ENCODE peak calls at places on chromosomes 4 and X, in eight cellular contexts. One of them, this sample, is unnamed.

GRCh38 chr4:164446516-164446915 is 307.4 kb upstream of the SMIM31 start:
- DNase-seq in endothelial cell: no peak
- DNase-seq in heart left ventricle: no peak
- DNase-seq in cardiac muscle cell: no peak
- DNase-seq in fibroblast of mammary gland: peak
- DNase-seq in BJ: no peak
- DNase-seq in MCF 10A: peak
- DNase-seq in fibroblast of lung: peak
- DNase-seq in this sample: peak

GRCh38 chr4:162126754-162127153 is 37.0 kb downstream of the FSTL5 start:
- DNase-seq in endothelial cell: no peak
- DNase-seq in heart left ventricle: no peak
- DNase-seq in cardiac muscle cell: no peak
- DNase-seq in fibroblast of mammary gland: no peak
- DNase-seq in BJ: no peak
- DNase-seq in MCF 10A: no peak
- DNase-seq in fibroblast of lung: no peak
- DNase-seq in this sample: no peak

GRCh38 chr4:90841676-90842075 is 714.5 kb downstream of the CCSER1 start:
- DNase-seq in endothelial cell: no peak
- DNase-seq in heart left ventricle: no peak
- DNase-seq in cardiac muscle cell: no peak
- DNase-seq in fibroblast of mammary gland: no peak
- DNase-seq in BJ: no peak
- DNase-seq in MCF 10A: peak
- DNase-seq in fibroblast of lung: peak
- DNase-seq in this sample: no peak

GRCh38 chrX:111447298-111447697 is 35.3 kb upstream of the DCX start:
- DNase-seq in endothelial cell: peak
- DNase-seq in heart left ventricle: peak
- DNase-seq in cardiac muscle cell: peak
- DNase-seq in fibroblast of mammary gland: peak
- DNase-seq in BJ: no peak
- DNase-seq in MCF 10A: peak
- DNase-seq in fibroblast of lung: no peak
- DNase-seq in this sample: no peak

GRCh38 chr4:89110541-89110985 is 770 bp upstream of the TIGD2 start:
- DNase-seq in endothelial cell: no peak
- DNase-seq in heart left ventricle: no peak
- DNase-seq in cardiac muscle cell: no peak
- DNase-seq in fibroblast of mammary gland: no peak
- DNase-seq in BJ: no peak
- DNase-seq in MCF 10A: no peak
- DNase-seq in fibroblast of lung: no peak
- DNase-seq in this sample: no peak

GRCh38 chrX:48937065-48937907 is 18.5 kb upstream of the PIM2 start:
- DNase-seq in endothelial cell: no peak
- DNase-seq in heart left ventricle: peak
- DNase-seq in cardiac muscle cell: peak
- DNase-seq in fibroblast of mammary gland: peak
- DNase-seq in BJ: no peak
- DNase-seq in MCF 10A: no peak
- DNase-seq in fibroblast of lung: no peak
- DNase-seq in this sample: no peak

GRCh38 chr4:84573738-84574720 is 8.9 kb upstream of the CDS1 start:
- DNase-seq in endothelial cell: no peak
- DNase-seq in heart left ventricle: no peak
- DNase-seq in cardiac muscle cell: no peak
- DNase-seq in fibroblast of mammary gland: peak
- DNase-seq in BJ: no peak
- DNase-seq in MCF 10A: peak
- DNase-seq in fibroblast of lung: no peak
- DNase-seq in this sample: no peak

GRCh38 chrX:65581661-65582339 is 47.2 kb upstream of the LAS1L start:
- DNase-seq in endothelial cell: peak
- DNase-seq in heart left ventricle: peak
- DNase-seq in cardiac muscle cell: peak
- DNase-seq in fibroblast of mammary gland: peak
- DNase-seq in BJ: no peak
- DNase-seq in MCF 10A: peak
- DNase-seq in fibroblast of lung: peak
- DNase-seq in this sample: no peak

GRCh38 chrX:130994671-130995070 is 63.5 kb upstream of the ARHGAP36 start:
- DNase-seq in endothelial cell: peak
- DNase-seq in heart left ventricle: no peak
- DNase-seq in cardiac muscle cell: peak
- DNase-seq in fibroblast of mammary gland: peak
- DNase-seq in BJ: no peak
- DNase-seq in MCF 10A: peak
- DNase-seq in fibroblast of lung: peak
- DNase-seq in this sample: no peak

GRCh38 chr4:98932539-98932938 is 3.6 kb upstream of the EIF4E start:
- DNase-seq in endothelial cell: no peak
- DNase-seq in heart left ventricle: no peak
- DNase-seq in cardiac muscle cell: no peak
- DNase-seq in fibroblast of mammary gland: peak
- DNase-seq in BJ: peak
- DNase-seq in MCF 10A: no peak
- DNase-seq in fibroblast of lung: no peak
- DNase-seq in this sample: no peak

GRCh38 chr4:3779509-3779908 is 13.3 kb downstream of the ADRA2C start:
- DNase-seq in endothelial cell: no peak
- DNase-seq in heart left ventricle: no peak
- DNase-seq in cardiac muscle cell: no peak
- DNase-seq in fibroblast of mammary gland: no peak
- DNase-seq in BJ: no peak
- DNase-seq in MCF 10A: no peak
- DNase-seq in fibroblast of lung: no peak
- DNase-seq in this sample: no peak

GRCh38 chr4:75547647-75548387 is 8.0 kb upstream of the ODAPH start:
- DNase-seq in endothelial cell: peak
- DNase-seq in heart left ventricle: peak
- DNase-seq in cardiac muscle cell: peak
- DNase-seq in fibroblast of mammary gland: peak
- DNase-seq in BJ: no peak
- DNase-seq in MCF 10A: peak
- DNase-seq in fibroblast of lung: peak
- DNase-seq in this sample: no peak

GRCh38 chrX:35340451-35340850 is 397.9 kb downstream of the FAM47B start:
- DNase-seq in endothelial cell: no peak
- DNase-seq in heart left ventricle: no peak
- DNase-seq in cardiac muscle cell: no peak
- DNase-seq in fibroblast of mammary gland: no peak
- DNase-seq in BJ: no peak
- DNase-seq in MCF 10A: peak
- DNase-seq in fibroblast of lung: peak
- DNase-seq in this sample: no peak

GRCh38 chr4:182478475-182478874 is 235.3 kb downstream of the TENM3 start:
- DNase-seq in endothelial cell: no peak
- DNase-seq in heart left ventricle: no peak
- DNase-seq in cardiac muscle cell: peak
- DNase-seq in fibroblast of mammary gland: peak
- DNase-seq in BJ: no peak
- DNase-seq in MCF 10A: peak
- DNase-seq in fibroblast of lung: peak
- DNase-seq in this sample: peak

GRCh38 chr4:15836362-15836761 is 58.2 kb downstream of the CD38 start:
- DNase-seq in endothelial cell: no peak
- DNase-seq in heart left ventricle: no peak
- DNase-seq in cardiac muscle cell: no peak
- DNase-seq in fibroblast of mammary gland: peak
- DNase-seq in BJ: no peak
- DNase-seq in MCF 10A: peak
- DNase-seq in fibroblast of lung: no peak
- DNase-seq in this sample: no peak

GRCh38 chrX:4193500-4193899 is 480.1 kb upstream of the PRKX start:
- DNase-seq in endothelial cell: no peak
- DNase-seq in heart left ventricle: no peak
- DNase-seq in cardiac muscle cell: no peak
- DNase-seq in fibroblast of mammary gland: no peak
- DNase-seq in BJ: no peak
- DNase-seq in MCF 10A: no peak
- DNase-seq in fibroblast of lung: no peak
- DNase-seq in this sample: no peak

GRCh38 chrX:34365482-34365881 is 233.4 kb upstream of the FAM47A start:
- DNase-seq in endothelial cell: peak
- DNase-seq in heart left ventricle: no peak
- DNase-seq in cardiac muscle cell: peak
- DNase-seq in fibroblast of mammary gland: peak
- DNase-seq in BJ: no peak
- DNase-seq in MCF 10A: peak
- DNase-seq in fibroblast of lung: peak
- DNase-seq in this sample: no peak

GRCh38 chr4:87053064-87053693 is 118.4 kb downstream of the AFF1 start:
- DNase-seq in endothelial cell: no peak
- DNase-seq in heart left ventricle: no peak
- DNase-seq in cardiac muscle cell: no peak
- DNase-seq in fibroblast of mammary gland: no peak
- DNase-seq in BJ: no peak
- DNase-seq in MCF 10A: no peak
- DNase-seq in fibroblast of lung: no peak
- DNase-seq in this sample: no peak

GRCh38 chr4:891747-892146 is 40.4 kb downstream of the GAK start:
- DNase-seq in endothelial cell: peak
- DNase-seq in heart left ventricle: no peak
- DNase-seq in cardiac muscle cell: peak
- DNase-seq in fibroblast of mammary gland: peak
- DNase-seq in BJ: no peak
- DNase-seq in MCF 10A: peak
- DNase-seq in fibroblast of lung: no peak
- DNase-seq in this sample: no peak
- TF ChIP-seq CTCF in endothelial cell: no peak
- TF ChIP-seq CTCF in heart left ventricle: peak
- TF ChIP-seq CTCF in cardiac muscle cell: peak
- TF ChIP-seq CTCF in fibroblast of mammary gland: no peak
- TF ChIP-seq CTCF in BJ: peak
- TF ChIP-seq CTCF in MCF 10A: no peak
- TF ChIP-seq CTCF in fibroblast of lung: peak
- TF ChIP-seq CTCF in this sample: peak

GRCh38 chrX:11908371-11908770 is 150.3 kb downstream of the MSL3 start:
- DNase-seq in endothelial cell: peak
- DNase-seq in heart left ventricle: no peak
- DNase-seq in cardiac muscle cell: peak
- DNase-seq in fibroblast of mammary gland: peak
- DNase-seq in BJ: no peak
- DNase-seq in MCF 10A: peak
- DNase-seq in fibroblast of lung: peak
- DNase-seq in this sample: no peak
- TF ChIP-seq CTCF in endothelial cell: no peak
- TF ChIP-seq CTCF in heart left ventricle: no peak
- TF ChIP-seq CTCF in cardiac muscle cell: peak
- TF ChIP-seq CTCF in fibroblast of mammary gland: peak
- TF ChIP-seq CTCF in BJ: peak
- TF ChIP-seq CTCF in MCF 10A: peak
- TF ChIP-seq CTCF in fibroblast of lung: peak
- TF ChIP-seq CTCF in this sample: peak

GRCh38 chrX:115913575-115913974 is 257.0 kb upstream of the AGTR2 start:
- DNase-seq in endothelial cell: no peak
- DNase-seq in heart left ventricle: no peak
- DNase-seq in cardiac muscle cell: no peak
- DNase-seq in fibroblast of mammary gland: no peak
- DNase-seq in BJ: no peak
- DNase-seq in MCF 10A: no peak
- DNase-seq in fibroblast of lung: no peak
- DNase-seq in this sample: no peak

GRCh38 chrX:115909017-115909416 is 261.5 kb upstream of the AGTR2 start:
- DNase-seq in endothelial cell: no peak
- DNase-seq in heart left ventricle: no peak
- DNase-seq in cardiac muscle cell: no peak
- DNase-seq in fibroblast of mammary gland: no peak
- DNase-seq in BJ: no peak
- DNase-seq in MCF 10A: no peak
- DNase-seq in fibroblast of lung: no peak
- DNase-seq in this sample: no peak

GRCh38 chrX:115906881-115907280 is 263.7 kb upstream of the AGTR2 start:
- DNase-seq in endothelial cell: no peak
- DNase-seq in heart left ventricle: no peak
- DNase-seq in cardiac muscle cell: no peak
- DNase-seq in fibroblast of mammary gland: no peak
- DNase-seq in BJ: no peak
- DNase-seq in MCF 10A: no peak
- DNase-seq in fibroblast of lung: no peak
- DNase-seq in this sample: no peak

GRCh38 chrX:115911967-115912366 is 258.6 kb upstream of the AGTR2 start:
- DNase-seq in endothelial cell: no peak
- DNase-seq in heart left ventricle: no peak
- DNase-seq in cardiac muscle cell: no peak
- DNase-seq in fibroblast of mammary gland: no peak
- DNase-seq in BJ: no peak
- DNase-seq in MCF 10A: no peak
- DNase-seq in fibroblast of lung: no peak
- DNase-seq in this sample: no peak

DNA sequence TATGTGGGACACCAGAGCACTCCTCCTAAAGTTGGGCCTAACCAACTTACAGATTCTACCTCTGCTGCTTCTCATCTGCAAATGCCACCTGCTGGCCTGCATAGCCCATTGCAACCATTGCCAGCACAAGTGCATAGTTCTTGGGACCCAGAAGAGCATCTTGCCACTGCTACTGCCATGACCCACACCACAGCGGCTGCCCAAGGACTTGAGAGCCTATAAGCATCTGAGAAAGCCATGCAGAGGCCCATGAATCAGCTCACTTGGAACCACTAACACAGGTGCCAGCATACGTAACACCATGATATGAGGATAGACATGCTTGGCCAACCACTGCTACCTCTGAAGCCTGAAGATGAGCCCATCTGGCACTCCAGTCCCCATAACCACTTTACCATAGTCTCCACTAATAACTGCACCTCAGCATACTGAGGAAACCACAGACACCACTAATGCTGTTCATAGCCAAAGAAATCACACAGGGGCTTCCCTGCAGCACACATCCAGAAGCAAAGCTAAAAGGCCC is 258.1 kb upstream of the AGTR2 start:
- DNase-seq in endothelial cell: no peak
- DNase-seq in heart left ventricle: no peak
- DNase-seq in cardiac muscle cell: no peak
- DNase-seq in fibroblast of mammary gland: peak
- DNase-seq in BJ: no peak
- DNase-seq in MCF 10A: peak
- DNase-seq in fibroblast of lung: no peak
- DNase-seq in this sample: no peak
- TF ChIP-seq CTCF in endothelial cell: peak
- TF ChIP-seq CTCF in heart left ventricle: no peak
- TF ChIP-seq CTCF in cardiac muscle cell: no peak
- TF ChIP-seq CTCF in fibroblast of mammary gland: peak
- TF ChIP-seq CTCF in BJ: no peak
- TF ChIP-seq CTCF in MCF 10A: no peak
- TF ChIP-seq CTCF in fibroblast of lung: no peak
- TF ChIP-seq CTCF in this sample: peak

DNA sequence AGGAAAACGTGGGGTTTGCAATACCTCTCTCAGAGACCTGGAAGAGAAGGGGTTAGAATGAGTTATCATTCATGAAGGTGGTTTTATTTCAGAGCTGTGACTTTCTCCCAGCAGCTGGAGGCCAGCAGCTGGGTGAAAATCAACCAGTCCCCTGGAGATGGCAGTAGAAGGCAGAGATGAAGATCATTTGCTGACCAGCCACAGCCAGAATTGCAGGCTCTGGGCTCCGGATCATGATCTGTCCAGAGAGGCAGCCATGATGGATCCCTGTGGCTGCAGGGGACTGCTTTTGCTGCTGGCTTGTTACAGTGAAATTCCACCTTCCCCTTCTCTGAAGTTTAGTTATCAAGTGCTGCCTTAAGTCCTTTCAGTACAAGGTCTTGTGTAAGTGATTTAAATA is 46.9 kb upstream of the TAB3 start:
- DNase-seq in endothelial cell: peak
- DNase-seq in heart left ventricle: no peak
- DNase-seq in cardiac muscle cell: peak
- DNase-seq in fibroblast of mammary gland: peak
- DNase-seq in BJ: no peak
- DNase-seq in MCF 10A: peak
- DNase-seq in fibroblast of lung: peak
- DNase-seq in this sample: no peak
- TF ChIP-seq CTCF in endothelial cell: no peak
- TF ChIP-seq CTCF in heart left ventricle: peak
- TF ChIP-seq CTCF in cardiac muscle cell: peak
- TF ChIP-seq CTCF in fibroblast of mammary gland: peak
- TF ChIP-seq CTCF in BJ: peak
- TF ChIP-seq CTCF in MCF 10A: peak
- TF ChIP-seq CTCF in fibroblast of lung: peak
- TF ChIP-seq CTCF in this sample: peak

This sample was measured in retinal pigment epithelial cell.